ENCODE peak calls at places on chromosomes 3 and 15, in six cellular contexts. One of them, this sample, is unnamed.

GRCh38 chr3:159432721-159433300 is 555.8 kb upstream of the IL12A start:
- DNase-seq in Peyer's patch: no peak
- DNase-seq in spleen: no peak
- DNase-seq in iPS DF 6.9: no peak
- DNase-seq in psoas muscle: no peak
- DNase-seq in GM12878: no peak
- DNase-seq in this sample: no peak

GRCh38 chr15:101357333-101357732 is 62.3 kb upstream of the SNRPA1 start:
- DNase-seq in Peyer's patch: no peak
- DNase-seq in spleen: no peak
- DNase-seq in iPS DF 6.9: no peak
- DNase-seq in psoas muscle: no peak
- DNase-seq in GM12878: no peak
- DNase-seq in this sample: no peak

GRCh38 chr15:70038730-70039392 is 58.9 kb downstream of the TLE3 start:
- DNase-seq in Peyer's patch: peak; percentile 36
- DNase-seq in spleen: peak; percentile 68
- DNase-seq in iPS DF 6.9: no peak
- DNase-seq in psoas muscle: no peak
- DNase-seq in GM12878: no peak
- DNase-seq in this sample: peak; percentile 6

GRCh38 chr3:181631901-181632300 is 79.8 kb upstream of the SOX2 start:
- DNase-seq in Peyer's patch: no peak
- DNase-seq in spleen: no peak
- DNase-seq in iPS DF 6.9: no peak
- DNase-seq in psoas muscle: no peak
- DNase-seq in GM12878: no peak
- DNase-seq in this sample: no peak

GRCh38 chr15:93246266-93247242 is 157.5 kb upstream of the RGMA start:
- DNase-seq in Peyer's patch: no peak
- DNase-seq in spleen: no peak
- DNase-seq in iPS DF 6.9: no peak
- DNase-seq in psoas muscle: no peak
- DNase-seq in GM12878: no peak
- DNase-seq in this sample: no peak

GRCh38 chr3:105780114-105780513 is 88.7 kb downstream of the CBLB start:
- DNase-seq in Peyer's patch: no peak
- DNase-seq in spleen: no peak
- DNase-seq in iPS DF 6.9: no peak
- DNase-seq in psoas muscle: no peak
- DNase-seq in GM12878: no peak
- DNase-seq in this sample: no peak

GRCh38 chr15:38367476-38367875 is 86.5 kb upstream of the FAM98B start:
- DNase-seq in Peyer's patch: no peak
- DNase-seq in spleen: no peak
- DNase-seq in iPS DF 6.9: no peak
- DNase-seq in psoas muscle: no peak
- DNase-seq in GM12878: no peak
- DNase-seq in this sample: no peak

GRCh38 chr3:108548304-108548703 is 37.9 kb upstream of the MYH15 start:
- DNase-seq in Peyer's patch: no peak
- DNase-seq in spleen: no peak
- DNase-seq in iPS DF 6.9: no peak
- DNase-seq in psoas muscle: no peak
- DNase-seq in GM12878: no peak
- DNase-seq in this sample: no peak

GRCh38 chr3:171974986-171975837 is 64.2 kb upstream of the FNDC3B start:
- DNase-seq in Peyer's patch: no peak
- DNase-seq in spleen: no peak
- DNase-seq in iPS DF 6.9: no peak
- DNase-seq in psoas muscle: no peak
- DNase-seq in GM12878: no peak
- DNase-seq in this sample: no peak

DNA sequence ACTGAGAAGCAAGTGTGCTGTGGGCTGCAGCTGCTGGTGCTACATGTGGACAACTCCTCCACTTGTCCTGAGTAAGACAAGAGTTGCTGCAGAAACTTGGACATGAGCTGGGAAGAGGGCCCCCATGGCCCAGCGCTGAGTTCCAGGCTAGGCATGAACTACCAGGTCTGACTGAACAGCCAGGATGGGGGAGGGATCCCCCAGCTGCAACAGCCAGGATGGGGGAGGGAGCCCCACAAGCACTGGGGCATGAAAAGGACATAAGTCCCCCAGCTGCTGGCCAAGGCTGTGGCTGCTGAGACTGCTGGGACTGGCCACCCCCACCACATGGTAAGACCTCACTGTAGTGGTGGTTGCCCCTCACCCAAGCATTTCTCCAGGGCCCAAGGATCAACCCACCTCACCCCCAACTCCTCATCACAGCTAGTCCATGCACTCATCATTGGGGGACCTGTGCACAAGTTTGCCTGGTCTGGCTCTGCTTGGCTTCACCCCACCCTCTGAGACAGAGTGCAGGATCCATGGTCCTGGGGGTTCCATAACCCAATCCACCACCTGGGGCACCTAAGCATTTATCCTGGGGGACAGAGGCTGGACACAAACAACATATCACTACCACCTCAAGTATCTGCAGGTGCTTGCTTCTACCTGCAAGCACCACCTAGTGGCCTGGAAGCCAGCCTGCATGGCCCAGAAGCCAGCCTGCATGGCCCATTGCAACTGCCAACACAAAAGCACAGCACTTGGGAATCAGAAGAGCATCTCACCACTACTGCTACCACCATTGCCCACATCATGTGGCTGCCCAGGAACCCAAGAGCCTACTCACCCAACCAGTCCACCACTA is 84.5 kb upstream of the STT3B start:
- DNase-seq in Peyer's patch: peak; percentile 71
- DNase-seq in spleen: peak; percentile 78
- DNase-seq in iPS DF 6.9: peak; percentile 29
- DNase-seq in psoas muscle: no peak
- DNase-seq in GM12878: no peak
- DNase-seq in this sample: peak; percentile 50
- H3K4me3 ChIP-seq in Peyer's patch: no peak overlapping the region
- H3K4me3 ChIP-seq in spleen: no peak overlapping the region
- H3K4me3 ChIP-seq in iPS DF 6.9: no peak overlapping the region
- H3K4me3 ChIP-seq in psoas muscle: no peak overlapping the region
- H3K4me3 ChIP-seq in GM12878: peak overlapping the region; percentile 42
- H3K4me3 ChIP-seq in this sample: no peak overlapping the region

DNA sequence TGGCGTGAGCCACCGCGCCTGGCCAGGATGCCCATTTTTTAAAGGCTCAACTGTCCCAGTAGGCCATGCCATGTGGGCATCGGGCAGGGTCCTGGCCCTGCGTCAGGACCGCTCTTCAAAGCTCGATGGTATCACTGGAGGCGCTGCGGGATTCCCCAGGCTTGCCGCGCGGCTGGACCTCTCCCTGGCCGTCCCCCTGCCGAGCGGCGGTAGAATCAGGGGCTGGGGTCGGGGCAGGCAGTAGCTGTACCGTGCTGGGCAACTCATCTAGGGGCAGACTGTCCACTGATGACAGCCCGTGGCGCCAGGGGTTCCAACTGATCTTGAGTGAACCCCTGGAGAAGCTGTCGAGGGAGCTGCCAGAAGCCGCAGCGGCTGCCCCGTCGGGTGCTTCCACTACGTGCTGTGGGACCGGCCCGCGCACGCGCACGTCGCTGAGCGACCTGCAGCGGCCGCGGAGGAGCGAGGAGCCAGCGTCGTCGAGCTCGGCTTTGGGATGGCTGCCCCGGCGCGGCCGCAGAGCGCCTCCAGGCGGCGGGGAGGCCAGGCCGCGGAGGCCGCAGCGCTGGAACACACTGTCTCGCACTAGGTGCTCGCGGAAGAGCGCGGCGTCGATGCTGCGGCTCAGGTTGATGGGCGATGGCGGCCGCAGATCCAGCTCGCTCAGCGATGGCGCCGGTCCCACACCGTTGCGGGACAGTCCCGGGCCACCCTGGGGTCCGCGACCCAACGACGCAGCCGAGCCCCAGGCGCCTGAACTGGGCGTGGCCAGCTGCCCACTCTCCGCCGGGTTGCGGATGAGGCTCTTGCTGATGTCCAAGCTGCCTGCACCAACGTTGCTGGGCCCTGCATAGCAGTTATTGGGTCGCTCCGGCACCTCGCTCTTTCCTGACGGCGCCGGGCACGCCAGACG is 5.8 kb downstream of the PRRT3 start:
- DNase-seq in Peyer's patch: peak; percentile 93
- DNase-seq in spleen: peak; percentile 96
- DNase-seq in iPS DF 6.9: no peak
- DNase-seq in psoas muscle: peak; percentile 93
- DNase-seq in GM12878: no peak
- DNase-seq in this sample: peak; percentile 95
- H3K27ac ChIP-seq in Peyer's patch: peak overlapping the region; percentile 72
- H3K27ac ChIP-seq in spleen: peak overlapping the region; percentile 87
- H3K27ac ChIP-seq in iPS DF 6.9: no peak overlapping the region
- H3K27ac ChIP-seq in psoas muscle: peak overlapping the region; percentile 81
- H3K27ac ChIP-seq in GM12878: no peak overlapping the region
- H3K27ac ChIP-seq in this sample: peak overlapping the region; percentile 80

GRCh38 chr3:17749705-17750293 is 7.4 kb upstream of the TBC1D5 start:
- DNase-seq in Peyer's patch: peak; percentile 66
- DNase-seq in spleen: no peak
- DNase-seq in iPS DF 6.9: no peak
- DNase-seq in psoas muscle: no peak
- DNase-seq in GM12878: no peak
- DNase-seq in this sample: no peak
- H3K4me3 ChIP-seq in Peyer's patch: no peak overlapping the region
- H3K4me3 ChIP-seq in spleen: peak overlapping the region; percentile 30
- H3K4me3 ChIP-seq in iPS DF 6.9: no peak overlapping the region
- H3K4me3 ChIP-seq in psoas muscle: no peak overlapping the region
- H3K4me3 ChIP-seq in GM12878: peak overlapping the region; percentile 1
- H3K4me3 ChIP-seq in this sample: no peak overlapping the region

DNA sequence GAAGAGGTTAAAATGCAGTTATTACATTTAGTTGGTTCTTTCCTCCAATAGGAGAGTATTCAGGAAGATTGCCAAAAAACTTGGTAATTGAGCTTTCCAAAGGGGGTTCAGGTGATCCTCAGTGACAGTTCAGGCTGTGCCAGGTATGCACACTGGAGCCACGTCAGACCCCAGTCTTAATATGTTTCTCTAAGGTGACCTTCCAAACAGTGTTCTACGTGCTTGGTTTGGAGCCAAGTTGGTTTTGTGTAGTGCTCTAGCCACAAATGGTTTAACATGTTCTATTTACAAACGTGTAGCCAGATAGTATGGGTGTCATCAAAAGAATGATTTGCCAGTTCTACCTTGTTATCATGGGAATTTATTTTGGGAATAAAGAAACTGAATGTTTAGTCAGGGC is 21.0 kb downstream of the CTDSPL start:
- DNase-seq in Peyer's patch: no peak
- DNase-seq in spleen: no peak
- DNase-seq in iPS DF 6.9: no peak
- DNase-seq in psoas muscle: no peak
- DNase-seq in GM12878: no peak
- DNase-seq in this sample: no peak
- H3K27ac ChIP-seq in Peyer's patch: no peak overlapping the region
- H3K27ac ChIP-seq in spleen: no peak overlapping the region
- H3K27ac ChIP-seq in iPS DF 6.9: no peak overlapping the region
- H3K27ac ChIP-seq in psoas muscle: no peak overlapping the region
- H3K27ac ChIP-seq in GM12878: no peak overlapping the region
- H3K27ac ChIP-seq in this sample: no peak overlapping the region

GRCh38 chr15:52673734-52674133 is 5.5 kb downstream of the ATOSA start:
- DNase-seq in Peyer's patch: no peak
- DNase-seq in spleen: no peak
- DNase-seq in iPS DF 6.9: no peak
- DNase-seq in psoas muscle: no peak
- DNase-seq in GM12878: no peak
- DNase-seq in this sample: no peak
- H3K4me3 ChIP-seq in Peyer's patch: no peak overlapping the region
- H3K4me3 ChIP-seq in spleen: no peak overlapping the region
- H3K4me3 ChIP-seq in iPS DF 6.9: no peak overlapping the region
- H3K4me3 ChIP-seq in psoas muscle: peak overlapping the region; percentile 8
- H3K4me3 ChIP-seq in GM12878: no peak overlapping the region
- H3K4me3 ChIP-seq in this sample: no peak overlapping the region

GRCh38 chr3:140753865-140754754 is 76.2 kb downstream of the TRIM42 start:
- DNase-seq in Peyer's patch: no peak
- DNase-seq in spleen: no peak
- DNase-seq in iPS DF 6.9: no peak
- DNase-seq in psoas muscle: no peak
- DNase-seq in GM12878: peak; percentile 87
- DNase-seq in this sample: no peak
- H3K27ac ChIP-seq in Peyer's patch: no peak overlapping the region
- H3K27ac ChIP-seq in spleen: no peak overlapping the region
- H3K27ac ChIP-seq in iPS DF 6.9: no peak overlapping the region
- H3K27ac ChIP-seq in psoas muscle: no peak overlapping the region
- H3K27ac ChIP-seq in GM12878: no peak overlapping the region
- H3K27ac ChIP-seq in this sample: no peak overlapping the region

GRCh38 chr15:84890670-84891147 is 6.2 kb downstream of the SLC28A1 start:
- DNase-seq in Peyer's patch: peak; percentile 75
- DNase-seq in spleen: no peak
- DNase-seq in iPS DF 6.9: no peak
- DNase-seq in psoas muscle: no peak
- DNase-seq in GM12878: no peak
- DNase-seq in this sample: no peak

GRCh38 chr15:84892786-84893307 is 8.4 kb downstream of the SLC28A1 start:
- DNase-seq in Peyer's patch: no peak
- DNase-seq in spleen: peak; percentile 40
- DNase-seq in iPS DF 6.9: no peak
- DNase-seq in psoas muscle: no peak
- DNase-seq in GM12878: no peak
- DNase-seq in this sample: no peak

GRCh38 chr15:84889313-84889990 is 5.0 kb downstream of the SLC28A1 start:
- DNase-seq in Peyer's patch: no peak
- DNase-seq in spleen: no peak
- DNase-seq in iPS DF 6.9: no peak
- DNase-seq in psoas muscle: no peak
- DNase-seq in GM12878: no peak
- DNase-seq in this sample: no peak

GRCh38 chr15:84889991-84890669 is 5.7 kb downstream of the SLC28A1 start:
- DNase-seq in Peyer's patch: no peak
- DNase-seq in spleen: no peak
- DNase-seq in iPS DF 6.9: no peak
- DNase-seq in psoas muscle: no peak
- DNase-seq in GM12878: no peak
- DNase-seq in this sample: no peak

DNA sequence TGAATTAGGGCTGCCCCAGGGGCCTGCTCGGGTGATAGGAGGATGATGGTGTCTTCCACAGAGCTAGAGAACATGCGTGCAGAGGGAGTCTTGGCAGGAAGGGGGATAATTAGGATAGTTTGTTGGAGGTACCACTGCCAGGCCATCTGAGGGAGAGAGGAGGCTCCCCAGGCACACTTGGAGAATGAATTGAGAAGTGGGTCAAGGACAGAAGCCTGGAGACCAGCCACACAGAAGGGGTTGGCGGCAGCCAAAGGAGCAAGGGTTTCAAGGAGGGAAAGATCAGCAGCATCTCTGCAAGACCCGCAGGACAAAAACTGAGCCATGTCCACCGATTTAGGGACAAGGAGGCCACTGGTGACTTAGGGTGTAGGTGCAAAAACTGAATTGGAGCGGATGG is 6.9 kb downstream of the SLC28A1 start:
- DNase-seq in Peyer's patch: no peak
- DNase-seq in spleen: no peak
- DNase-seq in iPS DF 6.9: no peak
- DNase-seq in psoas muscle: no peak
- DNase-seq in GM12878: no peak
- DNase-seq in this sample: no peak
- H3K4me3 ChIP-seq in Peyer's patch: no peak overlapping the region
- H3K4me3 ChIP-seq in spleen: no peak overlapping the region
- H3K4me3 ChIP-seq in iPS DF 6.9: no peak overlapping the region
- H3K4me3 ChIP-seq in psoas muscle: no peak overlapping the region
- H3K4me3 ChIP-seq in GM12878: no peak overlapping the region
- H3K4me3 ChIP-seq in this sample: no peak overlapping the region

This sample was measured in lower lobe of right lung.